ENCODE peak calls at places on chromosome 18, in seven cellular contexts. One of them, this sample, is unnamed.

GRCh38 chr18:10081477-10081876 is 167.7 kb downstream of the VAPA start:
- DNase-seq in GM10248: no peak
- DNase-seq in RWPE1: no peak
- DNase-seq in activated CD8-positive, alpha-beta T cell treated with anti-CD3 and anti-CD28 coated beads for 36 hours: no peak
- DNase-seq in sigmoid colon: no peak
- DNase-seq in GM23248: no peak
- DNase-seq in NCI-H1436 treated with DMSO at 0.1 percent for 48 hours: no peak
- DNase-seq in this sample: no peak

GRCh38 chr18:10291568-10291981 is 162.9 kb upstream of the APCDD1 start:
- DNase-seq in NCI-H1436 treated with DMSO at 0.1 percent for 48 hours: no peak
- DNase-seq in GM10248: no peak
- DNase-seq in GM23248: peak
- DNase-seq in activated CD8-positive, alpha-beta T cell treated with anti-CD3 and anti-CD28 coated beads for 36 hours: no peak
- DNase-seq in sigmoid colon: peak
- DNase-seq in RWPE1: no peak
- DNase-seq in this sample: no peak

GRCh38 chr18:75455249-75456183 is 28.0 kb upstream of the SMIM21 start:
- DNase-seq in GM10248: no peak
- DNase-seq in RWPE1: no peak
- DNase-seq in activated CD8-positive, alpha-beta T cell treated with anti-CD3 and anti-CD28 coated beads for 36 hours: peak
- DNase-seq in sigmoid colon: no peak
- DNase-seq in GM23248: peak
- DNase-seq in NCI-H1436 treated with DMSO at 0.1 percent for 48 hours: no peak
- DNase-seq in this sample: no peak

GRCh38 chr18:48921305-48922202 is 29.2 kb downstream of the SMAD7 start:
- DNase-seq in activated CD8-positive, alpha-beta T cell treated with anti-CD3 and anti-CD28 coated beads for 36 hours: no peak
- DNase-seq in NCI-H1436 treated with DMSO at 0.1 percent for 48 hours: no peak
- DNase-seq in RWPE1: no peak
- DNase-seq in GM23248: peak
- DNase-seq in sigmoid colon: peak
- DNase-seq in GM10248: no peak
- DNase-seq in this sample: no peak

GRCh38 chr18:22977847-22978701 is 44.9 kb downstream of the RBBP8 start:
- DNase-seq in NCI-H1436 treated with DMSO at 0.1 percent for 48 hours: no peak
- DNase-seq in sigmoid colon: no peak
- DNase-seq in RWPE1: peak
- DNase-seq in activated CD8-positive, alpha-beta T cell treated with anti-CD3 and anti-CD28 coated beads for 36 hours: no peak
- DNase-seq in GM10248: no peak
- DNase-seq in GM23248: peak
- DNase-seq in this sample: no peak

GRCh38 chr18:1930291-1931270 is 640.7 kb downstream of the METTL4 start:
- DNase-seq in GM23248: no peak
- DNase-seq in sigmoid colon: no peak
- DNase-seq in RWPE1: no peak
- DNase-seq in GM10248: no peak
- DNase-seq in NCI-H1436 treated with DMSO at 0.1 percent for 48 hours: no peak
- DNase-seq in activated CD8-positive, alpha-beta T cell treated with anti-CD3 and anti-CD28 coated beads for 36 hours: no peak
- DNase-seq in this sample: no peak

GRCh38 chr18:54327818-54328217 is 29.8 kb downstream of the STARD6 start:
- DNase-seq in GM23248: no peak
- DNase-seq in GM10248: no peak
- DNase-seq in activated CD8-positive, alpha-beta T cell treated with anti-CD3 and anti-CD28 coated beads for 36 hours: no peak
- DNase-seq in RWPE1: no peak
- DNase-seq in NCI-H1436 treated with DMSO at 0.1 percent for 48 hours: no peak
- DNase-seq in sigmoid colon: no peak
- DNase-seq in this sample: no peak

GRCh38 chr18:48023334-48024008 is 93.0 kb upstream of the SMAD2 start:
- DNase-seq in NCI-H1436 treated with DMSO at 0.1 percent for 48 hours: no peak
- DNase-seq in activated CD8-positive, alpha-beta T cell treated with anti-CD3 and anti-CD28 coated beads for 36 hours: peak
- DNase-seq in GM10248: no peak
- DNase-seq in RWPE1: peak
- DNase-seq in sigmoid colon: peak
- DNase-seq in GM23248: peak
- DNase-seq in this sample: peak

GRCh38 chr18:49697757-49698595 is 115.4 kb downstream of the ACAA2 start:
- DNase-seq in NCI-H1436 treated with DMSO at 0.1 percent for 48 hours: no peak
- DNase-seq in GM23248: peak
- DNase-seq in RWPE1: no peak
- DNase-seq in activated CD8-positive, alpha-beta T cell treated with anti-CD3 and anti-CD28 coated beads for 36 hours: no peak
- DNase-seq in GM10248: no peak
- DNase-seq in sigmoid colon: no peak
- DNase-seq in this sample: no peak

GRCh38 chr18:72544092-72544886 is at the start of gene CBLN2:
- DNase-seq in GM23248: peak
- DNase-seq in RWPE1: peak
- DNase-seq in NCI-H1436 treated with DMSO at 0.1 percent for 48 hours: peak
- DNase-seq in sigmoid colon: no peak
- DNase-seq in GM10248: peak
- DNase-seq in activated CD8-positive, alpha-beta T cell treated with anti-CD3 and anti-CD28 coated beads for 36 hours: peak
- DNase-seq in this sample: no peak

GRCh38 chr18:3710712-3711269 is 260.8 kb downstream of the TGIF1 start:
- DNase-seq in GM10248: no peak
- DNase-seq in RWPE1: no peak
- DNase-seq in GM23248: peak
- DNase-seq in activated CD8-positive, alpha-beta T cell treated with anti-CD3 and anti-CD28 coated beads for 36 hours: no peak
- DNase-seq in sigmoid colon: no peak
- DNase-seq in NCI-H1436 treated with DMSO at 0.1 percent for 48 hours: no peak
- DNase-seq in this sample: no peak

GRCh38 chr18:34947711-34948125 is 93.5 kb upstream of the MAPRE2 start:
- DNase-seq in NCI-H1436 treated with DMSO at 0.1 percent for 48 hours: no peak
- DNase-seq in sigmoid colon: no peak
- DNase-seq in activated CD8-positive, alpha-beta T cell treated with anti-CD3 and anti-CD28 coated beads for 36 hours: no peak
- DNase-seq in RWPE1: no peak
- DNase-seq in GM10248: no peak
- DNase-seq in GM23248: peak
- DNase-seq in this sample: no peak

GRCh38 chr18:73318732-73319479 is 451.1 kb upstream of the NETO1 start:
- DNase-seq in RWPE1: no peak
- DNase-seq in activated CD8-positive, alpha-beta T cell treated with anti-CD3 and anti-CD28 coated beads for 36 hours: no peak
- DNase-seq in NCI-H1436 treated with DMSO at 0.1 percent for 48 hours: no peak
- DNase-seq in GM10248: no peak
- DNase-seq in GM23248: peak
- DNase-seq in sigmoid colon: no peak
- DNase-seq in this sample: no peak

GRCh38 chr18:3457261-3457724 is 7.3 kb downstream of the TGIF1 start:
- DNase-seq in RWPE1: no peak
- DNase-seq in GM23248: no peak
- DNase-seq in GM10248: no peak
- DNase-seq in NCI-H1436 treated with DMSO at 0.1 percent for 48 hours: no peak
- DNase-seq in sigmoid colon: no peak
- DNase-seq in activated CD8-positive, alpha-beta T cell treated with anti-CD3 and anti-CD28 coated beads for 36 hours: no peak
- DNase-seq in this sample: no peak

GRCh38 chr18:25262920-25263319 is 89.0 kb downstream of the ZNF521 start:
- DNase-seq in sigmoid colon: no peak
- DNase-seq in NCI-H1436 treated with DMSO at 0.1 percent for 48 hours: no peak
- DNase-seq in RWPE1: no peak
- DNase-seq in GM23248: peak
- DNase-seq in GM10248: no peak
- DNase-seq in activated CD8-positive, alpha-beta T cell treated with anti-CD3 and anti-CD28 coated beads for 36 hours: no peak
- DNase-seq in this sample: no peak

GRCh38 chr18:46013484-46014189 is 46.5 kb upstream of the EPG5 start:
- DNase-seq in NCI-H1436 treated with DMSO at 0.1 percent for 48 hours: no peak
- DNase-seq in GM23248: peak
- DNase-seq in GM10248: peak
- DNase-seq in RWPE1: no peak
- DNase-seq in activated CD8-positive, alpha-beta T cell treated with anti-CD3 and anti-CD28 coated beads for 36 hours: peak
- DNase-seq in sigmoid colon: no peak
- DNase-seq in this sample: no peak

GRCh38 chr18:59546164-59546563 is 151.1 kb downstream of the CCBE1 start:
- DNase-seq in sigmoid colon: no peak
- DNase-seq in RWPE1: peak
- DNase-seq in activated CD8-positive, alpha-beta T cell treated with anti-CD3 and anti-CD28 coated beads for 36 hours: no peak
- DNase-seq in GM10248: no peak
- DNase-seq in GM23248: peak
- DNase-seq in NCI-H1436 treated with DMSO at 0.1 percent for 48 hours: no peak
- DNase-seq in this sample: no peak

GRCh38 chr18:75678662-75679061 is 251.2 kb upstream of the SMIM21 start:
- DNase-seq in activated CD8-positive, alpha-beta T cell treated with anti-CD3 and anti-CD28 coated beads for 36 hours: no peak
- DNase-seq in RWPE1: no peak
- DNase-seq in sigmoid colon: no peak
- DNase-seq in GM10248: no peak
- DNase-seq in GM23248: no peak
- DNase-seq in NCI-H1436 treated with DMSO at 0.1 percent for 48 hours: no peak
- DNase-seq in this sample: no peak

GRCh38 chr18:3450358-3451107 is 561 bp downstream of the TGIF1 start:
- DNase-seq in NCI-H1436 treated with DMSO at 0.1 percent for 48 hours: no peak
- DNase-seq in RWPE1: no peak
- DNase-seq in GM23248: peak
- DNase-seq in sigmoid colon: peak
- DNase-seq in activated CD8-positive, alpha-beta T cell treated with anti-CD3 and anti-CD28 coated beads for 36 hours: peak
- DNase-seq in GM10248: peak
- DNase-seq in this sample: peak

GRCh38 chr18:66495844-66496243 is 108.0 kb downstream of the CDH19 start:
- DNase-seq in RWPE1: peak
- DNase-seq in activated CD8-positive, alpha-beta T cell treated with anti-CD3 and anti-CD28 coated beads for 36 hours: peak
- DNase-seq in NCI-H1436 treated with DMSO at 0.1 percent for 48 hours: peak
- DNase-seq in sigmoid colon: no peak
- DNase-seq in GM10248: no peak
- DNase-seq in GM23248: no peak
- DNase-seq in this sample: peak

GRCh38 chr18:22639026-22639463 is 221.3 kb upstream of the CTAGE1 start:
- DNase-seq in NCI-H1436 treated with DMSO at 0.1 percent for 48 hours: no peak
- DNase-seq in RWPE1: peak
- DNase-seq in GM23248: peak
- DNase-seq in sigmoid colon: no peak
- DNase-seq in activated CD8-positive, alpha-beta T cell treated with anti-CD3 and anti-CD28 coated beads for 36 hours: no peak
- DNase-seq in GM10248: no peak
- DNase-seq in this sample: no peak